ENCODE peak calls at places on chromosomes 16 and 17, in six cellular contexts. One of them, this sample, is unnamed. For H3K4me1, the result is how much of the 10 kb centered on the place peaks cover.

GRCh38 chr17:29120439-29120838 is 59.8 kb downstream of the MYO18A start:
- DNase-seq in K562: no peak
- DNase-seq in upper lobe of left lung: no peak
- DNase-seq in GM12878: no peak
- DNase-seq in HepG2: no peak
- DNase-seq in stomach: no peak
- DNase-seq in this sample: no peak

GRCh38 chr17:64938925-64939474 is 19.7 kb upstream of the LRRC37A3 start:
- DNase-seq in K562: peak
- DNase-seq in upper lobe of left lung: peak
- DNase-seq in GM12878: no peak
- DNase-seq in HepG2: peak
- DNase-seq in stomach: peak
- DNase-seq in this sample: peak

GRCh38 chr17:60060474-60060873 is 18.2 kb downstream of the HEATR6 start:
- DNase-seq in K562: no peak
- DNase-seq in upper lobe of left lung: no peak
- DNase-seq in GM12878: no peak
- DNase-seq in HepG2: no peak
- DNase-seq in stomach: no peak
- DNase-seq in this sample: no peak

GRCh38 chr16:79728048-79728922 is 127.7 kb upstream of the MAF start:
- DNase-seq in K562: no peak
- DNase-seq in upper lobe of left lung: no peak
- DNase-seq in GM12878: no peak
- DNase-seq in HepG2: no peak
- DNase-seq in stomach: no peak
- DNase-seq in this sample: no peak

GRCh38 chr16:2791174-2791573 is 3.8 kb upstream of the PRSS33 start:
- DNase-seq in K562: no peak
- DNase-seq in upper lobe of left lung: no peak
- DNase-seq in GM12878: no peak
- DNase-seq in HepG2: no peak
- DNase-seq in stomach: no peak
- DNase-seq in this sample: no peak

GRCh38 chr16:74987027-74987681 is 2.2 kb upstream of the WDR59 start:
- DNase-seq in K562: no peak
- DNase-seq in upper lobe of left lung: no peak
- DNase-seq in GM12878: no peak
- DNase-seq in HepG2: no peak
- DNase-seq in stomach: no peak
- DNase-seq in this sample: no peak

GRCh38 chr16:75322706-75323105 is 71.3 kb upstream of the BCAR1 start:
- DNase-seq in K562: no peak
- DNase-seq in upper lobe of left lung: no peak
- DNase-seq in GM12878: no peak
- DNase-seq in HepG2: no peak
- DNase-seq in stomach: no peak
- DNase-seq in this sample: no peak

GRCh38 chr17:57534863-57535651 is 210.0 kb downstream of the CCDC182 start:
- DNase-seq in K562: peak
- DNase-seq in upper lobe of left lung: no peak
- DNase-seq in GM12878: no peak
- DNase-seq in HepG2: no peak
- DNase-seq in stomach: no peak
- DNase-seq in this sample: peak

GRCh38 chr17:57868007-57868774 is 18.3 kb upstream of the MRPS23 start:
- DNase-seq in K562: peak
- DNase-seq in upper lobe of left lung: peak
- DNase-seq in GM12878: peak
- DNase-seq in HepG2: peak
- DNase-seq in stomach: peak
- DNase-seq in this sample: peak

GRCh38 chr17:57067781-57068180 is 17.3 kb upstream of the AKAP1 start:
- DNase-seq in K562: no peak
- DNase-seq in upper lobe of left lung: no peak
- DNase-seq in GM12878: no peak
- DNase-seq in HepG2: no peak
- DNase-seq in stomach: no peak
- DNase-seq in this sample: no peak

GRCh38 chr16:85205747-85206471 is 93.6 kb upstream of the CIBAR2 start:
- DNase-seq in K562: peak
- DNase-seq in upper lobe of left lung: no peak
- DNase-seq in GM12878: no peak
- DNase-seq in HepG2: peak
- DNase-seq in stomach: no peak
- DNase-seq in this sample: no peak

GRCh38 chr17:9726291-9726690 is 65.1 kb downstream of the DHRS7C start:
- DNase-seq in K562: no peak
- DNase-seq in upper lobe of left lung: no peak
- DNase-seq in GM12878: no peak
- DNase-seq in HepG2: no peak
- DNase-seq in stomach: no peak
- DNase-seq in this sample: no peak

GRCh38 chr17:27550974-27551505 is 79.9 kb upstream of the LGALS9 start:
- DNase-seq in K562: no peak
- DNase-seq in upper lobe of left lung: no peak
- DNase-seq in GM12878: no peak
- DNase-seq in HepG2: no peak
- DNase-seq in stomach: no peak
- DNase-seq in this sample: no peak

GRCh38 chr16:77758046-77758445 is 30.3 kb upstream of the VAT1L start:
- DNase-seq in K562: no peak
- DNase-seq in upper lobe of left lung: no peak
- DNase-seq in GM12878: no peak
- DNase-seq in HepG2: peak
- DNase-seq in stomach: no peak
- DNase-seq in this sample: no peak

GRCh38 chr16:81427245-81427644 is 17.4 kb upstream of the CMIP start:
- DNase-seq in K562: no peak
- DNase-seq in upper lobe of left lung: no peak
- DNase-seq in GM12878: no peak
- DNase-seq in HepG2: no peak
- DNase-seq in stomach: no peak
- DNase-seq in this sample: no peak

GRCh38 chr17:81258292-81258691 is 19.2 kb downstream of the NDUFAF8 start:
- DNase-seq in K562: no peak
- DNase-seq in upper lobe of left lung: peak
- DNase-seq in GM12878: no peak
- DNase-seq in HepG2: no peak
- DNase-seq in stomach: no peak
- DNase-seq in this sample: no peak

GRCh38 chr17:75371339-75371738 is 34.1 kb downstream of the GRB2 start:
- DNase-seq in K562: no peak
- DNase-seq in upper lobe of left lung: no peak
- DNase-seq in GM12878: no peak
- DNase-seq in HepG2: no peak
- DNase-seq in stomach: no peak
- DNase-seq in this sample: no peak

GRCh38 chr16:23025692-23026305 is 123.5 kb downstream of the USP31 start:
- DNase-seq in K562: no peak
- DNase-seq in upper lobe of left lung: no peak
- DNase-seq in GM12878: no peak
- DNase-seq in HepG2: no peak
- DNase-seq in stomach: no peak
- DNase-seq in this sample: no peak

GRCh38 chr17:418421-418751 is 65.8 kb upstream of the RPH3AL start:
- DNase-seq in K562: no peak
- DNase-seq in upper lobe of left lung: no peak
- DNase-seq in GM12878: no peak
- DNase-seq in HepG2: no peak
- DNase-seq in stomach: no peak
- DNase-seq in this sample: no peak

GRCh38 chr17:41697122-41697962 is 8.7 kb downstream of the EIF1 start:
- DNase-seq in K562: no peak
- DNase-seq in upper lobe of left lung: no peak
- DNase-seq in GM12878: no peak
- DNase-seq in HepG2: no peak
- DNase-seq in stomach: peak
- DNase-seq in this sample: peak

GRCh38 chr17:37682007-37682406 is 38.8 kb upstream of the DDX52 start:
- DNase-seq in K562: no peak
- DNase-seq in upper lobe of left lung: no peak
- DNase-seq in GM12878: no peak
- DNase-seq in HepG2: no peak
- DNase-seq in stomach: no peak
- DNase-seq in this sample: no peak

GRCh38 chr16:81401035-81401950 is 43.3 kb upstream of the CMIP start:
- DNase-seq in K562: peak
- DNase-seq in upper lobe of left lung: peak
- DNase-seq in GM12878: no peak
- DNase-seq in HepG2: peak
- DNase-seq in stomach: no peak
- DNase-seq in this sample: peak

GRCh38 chr16:65274576-65274975 is 152.7 kb upstream of the CDH11 start:
- DNase-seq in K562: no peak
- DNase-seq in upper lobe of left lung: no peak
- DNase-seq in GM12878: no peak
- DNase-seq in HepG2: no peak
- DNase-seq in stomach: no peak
- DNase-seq in this sample: no peak

GRCh38 chr17:21278304-21279197 is 6.0 kb upstream of the MAP2K3 start:
- DNase-seq in K562: no peak
- DNase-seq in upper lobe of left lung: no peak
- DNase-seq in GM12878: no peak
- DNase-seq in HepG2: no peak
- DNase-seq in stomach: peak
- DNase-seq in this sample: peak

GRCh38 chr17:43183921-43184320 is 12.9 kb downstream of the NBR1 start:
- DNase-seq in K562: no peak
- DNase-seq in upper lobe of left lung: no peak
- DNase-seq in GM12878: no peak
- DNase-seq in HepG2: no peak
- DNase-seq in stomach: no peak
- DNase-seq in this sample: no peak

GRCh38 chr16:87657621-87658192 is 55.4 kb downstream of the JPH3 start:
- DNase-seq in K562: peak
- DNase-seq in upper lobe of left lung: no peak
- DNase-seq in GM12878: no peak
- DNase-seq in HepG2: peak
- DNase-seq in stomach: no peak
- DNase-seq in this sample: no peak

GRCh38 chr16:76222087-76222486 is 55.1 kb upstream of the CNTNAP4 start:
- DNase-seq in K562: no peak
- DNase-seq in upper lobe of left lung: no peak
- DNase-seq in GM12878: no peak
- DNase-seq in HepG2: peak
- DNase-seq in stomach: no peak
- DNase-seq in this sample: no peak

GRCh38 chr17:41492351-41492750 is 2.6 kb upstream of the KRT36 start:
- DNase-seq in K562: no peak
- DNase-seq in upper lobe of left lung: no peak
- DNase-seq in GM12878: no peak
- DNase-seq in HepG2: no peak
- DNase-seq in stomach: no peak
- DNase-seq in this sample: no peak

GRCh38 chr17:50396261-50397110 is 837 bp downstream of the LRRC59 start:
- DNase-seq in K562: peak
- DNase-seq in upper lobe of left lung: no peak
- DNase-seq in GM12878: no peak
- DNase-seq in HepG2: peak
- DNase-seq in stomach: peak
- DNase-seq in this sample: peak

GRCh38 chr16:56610017-56610608 is 1.7 kb downstream of the MT2A start:
- DNase-seq in K562: no peak
- DNase-seq in upper lobe of left lung: no peak
- DNase-seq in GM12878: peak
- DNase-seq in HepG2: peak
- DNase-seq in stomach: peak
- DNase-seq in this sample: peak
- TF ChIP-seq POLR2AphosphoS5 in K562: no peak
- TF ChIP-seq POLR2AphosphoS5 in upper lobe of left lung: peak
- TF ChIP-seq POLR2AphosphoS5 in GM12878: peak
- TF ChIP-seq POLR2AphosphoS5 in HepG2: no peak
- TF ChIP-seq POLR2AphosphoS5 in stomach: peak
- TF ChIP-seq POLR2AphosphoS5 in this sample: peak

DNA sequence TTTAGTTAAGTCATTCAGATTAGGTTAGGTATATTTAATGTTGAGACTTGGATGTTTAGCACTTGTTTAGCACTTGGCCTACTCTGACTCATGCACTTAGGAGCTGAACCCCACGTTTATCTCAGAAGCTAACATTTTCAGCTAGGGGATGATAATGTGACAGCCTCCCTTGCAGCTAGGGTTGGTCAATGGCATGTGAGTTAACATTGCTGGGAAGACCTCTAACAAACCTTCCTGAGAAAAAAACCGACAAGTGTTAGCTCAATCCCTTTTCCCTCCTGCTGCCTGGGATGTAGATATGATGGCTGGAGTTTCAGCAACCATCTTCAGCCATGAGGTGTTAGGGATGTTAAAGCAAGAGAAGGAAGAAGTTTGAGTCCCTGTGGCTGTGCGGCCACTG is 185.0 kb upstream of the FOXF1 start:
- DNase-seq in K562: no peak
- DNase-seq in upper lobe of left lung: no peak
- DNase-seq in GM12878: no peak
- DNase-seq in HepG2: no peak
- DNase-seq in stomach: no peak
- DNase-seq in this sample: no peak
- H3K4me1 ChIP-seq in K562: under half
- H3K4me1 ChIP-seq in upper lobe of left lung: under half
- H3K4me1 ChIP-seq in GM12878: under half
- H3K4me1 ChIP-seq in HepG2: under half
- H3K4me1 ChIP-seq in stomach: under half
- H3K4me1 ChIP-seq in this sample: under half

DNA sequence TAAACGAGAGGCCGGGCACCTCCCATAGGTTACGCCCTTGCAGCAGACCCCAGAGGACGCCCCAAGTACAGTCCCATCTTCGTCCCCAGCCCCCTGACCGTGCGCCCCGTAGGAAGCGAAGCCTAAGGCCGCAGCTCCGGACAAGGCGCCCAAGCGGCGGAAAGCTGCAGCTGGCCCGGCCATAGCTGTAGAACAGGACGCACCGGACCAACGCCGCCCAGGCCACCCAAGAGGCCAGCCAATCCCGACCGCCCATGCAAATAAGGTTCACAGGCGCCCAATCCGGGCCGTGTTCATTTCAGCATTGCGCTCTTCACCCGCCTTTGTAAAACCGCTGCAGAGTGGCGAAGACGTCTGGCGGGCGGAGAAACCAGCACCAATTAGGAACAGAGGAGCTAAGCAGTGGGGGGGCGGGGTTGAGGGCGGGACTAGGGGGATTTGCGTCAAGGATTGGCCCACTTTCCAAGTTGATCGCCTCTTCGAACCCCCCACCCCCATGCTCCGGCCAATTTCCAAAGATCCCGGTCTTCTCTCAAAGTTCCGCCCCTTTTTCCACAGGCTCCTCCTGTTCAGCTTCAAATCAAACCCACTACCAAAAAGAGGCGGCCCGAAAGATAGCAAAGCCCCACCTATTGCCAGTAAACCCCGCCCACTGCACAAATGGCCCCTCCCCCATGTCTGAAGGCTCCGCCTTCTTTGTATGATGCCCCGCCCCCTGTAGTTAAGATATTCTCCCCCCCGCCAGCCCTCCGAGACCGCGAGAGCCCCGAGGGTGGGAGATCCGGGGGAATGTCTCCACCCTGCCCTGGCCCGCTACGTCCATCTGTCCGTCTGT is at the start of gene TMEM256:
- DNase-seq in K562: peak
- DNase-seq in upper lobe of left lung: peak
- DNase-seq in GM12878: peak
- DNase-seq in HepG2: peak
- DNase-seq in stomach: peak
- DNase-seq in this sample: peak
- TF ChIP-seq EP300 in K562: no peak
- TF ChIP-seq EP300 in upper lobe of left lung: no peak
- TF ChIP-seq EP300 in GM12878: no peak
- TF ChIP-seq EP300 in HepG2: no peak
- TF ChIP-seq EP300 in stomach: no peak
- TF ChIP-seq EP300 in this sample: no peak

GRCh38 chr16:5917436-5917835 is 819.8 kb upstream of the EEF2KMT start:
- DNase-seq in K562: no peak
- DNase-seq in upper lobe of left lung: no peak
- DNase-seq in GM12878: no peak
- DNase-seq in HepG2: no peak
- DNase-seq in stomach: no peak
- DNase-seq in this sample: peak
- TF ChIP-seq POLR2AphosphoS5 in K562: no peak
- TF ChIP-seq POLR2AphosphoS5 in upper lobe of left lung: no peak
- TF ChIP-seq POLR2AphosphoS5 in GM12878: no peak
- TF ChIP-seq POLR2AphosphoS5 in HepG2: no peak
- TF ChIP-seq POLR2AphosphoS5 in stomach: no peak
- TF ChIP-seq POLR2AphosphoS5 in this sample: no peak

This sample was measured in transverse colon.